ENCODE peak calls at places on chromosomes 5 and 9, in five cellular contexts. One of them, this sample, is unnamed.

GRCh38 chr5:174903333-174903732 is 179.0 kb downstream of the MSX2 start:
- DNase-seq in activated CD4-positive, CD25-positive, alpha-beta regulatory T cell treated with anti-CD3 and anti-CD28 coated beads, Interleukin-2, amount 50 U/mL, for 16 hours: no peak
- DNase-seq in spleen: no peak
- DNase-seq in endothelial cell: no peak
- DNase-seq in psoas muscle: no peak
- DNase-seq in this sample: no peak

GRCh38 chr9:16671591-16672137 is 198.8 kb downstream of the BNC2 start:
- DNase-seq in psoas muscle: no peak
- DNase-seq in activated CD4-positive, CD25-positive, alpha-beta regulatory T cell treated with anti-CD3 and anti-CD28 coated beads, Interleukin-2, amount 50 U/mL, for 16 hours: no peak
- DNase-seq in spleen: no peak
- DNase-seq in endothelial cell: no peak
- DNase-seq in this sample: peak

GRCh38 chr9:71549023-71549422 is 219.3 kb downstream of the CEMIP2 start:
- DNase-seq in endothelial cell: no peak
- DNase-seq in spleen: no peak
- DNase-seq in activated CD4-positive, CD25-positive, alpha-beta regulatory T cell treated with anti-CD3 and anti-CD28 coated beads, Interleukin-2, amount 50 U/mL, for 16 hours: no peak
- DNase-seq in psoas muscle: no peak
- DNase-seq in this sample: no peak

GRCh38 chr5:102911973-102912372 is 156.9 kb downstream of the PAM start:
- DNase-seq in psoas muscle: no peak
- DNase-seq in endothelial cell: no peak
- DNase-seq in spleen: no peak
- DNase-seq in activated CD4-positive, CD25-positive, alpha-beta regulatory T cell treated with anti-CD3 and anti-CD28 coated beads, Interleukin-2, amount 50 U/mL, for 16 hours: no peak
- DNase-seq in this sample: peak

GRCh38 chr5:159097461-159098284 is 2.0 kb downstream of the EBF1 start:
- DNase-seq in spleen: peak
- DNase-seq in endothelial cell: peak
- DNase-seq in psoas muscle: peak
- DNase-seq in activated CD4-positive, CD25-positive, alpha-beta regulatory T cell treated with anti-CD3 and anti-CD28 coated beads, Interleukin-2, amount 50 U/mL, for 16 hours: no peak
- DNase-seq in this sample: peak

GRCh38 chr9:20364954-20365353 is 257.3 kb downstream of the MLLT3 start:
- DNase-seq in spleen: no peak
- DNase-seq in activated CD4-positive, CD25-positive, alpha-beta regulatory T cell treated with anti-CD3 and anti-CD28 coated beads, Interleukin-2, amount 50 U/mL, for 16 hours: no peak
- DNase-seq in psoas muscle: no peak
- DNase-seq in endothelial cell: no peak
- DNase-seq in this sample: no peak

GRCh38 chr5:78638423-78638822 is 10.1 kb downstream of the LHFPL2 start:
- DNase-seq in endothelial cell: no peak
- DNase-seq in spleen: no peak
- DNase-seq in psoas muscle: peak
- DNase-seq in activated CD4-positive, CD25-positive, alpha-beta regulatory T cell treated with anti-CD3 and anti-CD28 coated beads, Interleukin-2, amount 50 U/mL, for 16 hours: no peak
- DNase-seq in this sample: peak

GRCh38 chr5:126544087-126544740 is 50.8 kb downstream of the ALDH7A1 start:
- DNase-seq in psoas muscle: no peak
- DNase-seq in spleen: no peak
- DNase-seq in endothelial cell: peak
- DNase-seq in activated CD4-positive, CD25-positive, alpha-beta regulatory T cell treated with anti-CD3 and anti-CD28 coated beads, Interleukin-2, amount 50 U/mL, for 16 hours: no peak
- DNase-seq in this sample: peak

GRCh38 chr9:107557236-107557990 is 67.8 kb upstream of the KLF4 start:
- DNase-seq in spleen: no peak
- DNase-seq in psoas muscle: no peak
- DNase-seq in endothelial cell: no peak
- DNase-seq in activated CD4-positive, CD25-positive, alpha-beta regulatory T cell treated with anti-CD3 and anti-CD28 coated beads, Interleukin-2, amount 50 U/mL, for 16 hours: no peak
- DNase-seq in this sample: no peak

GRCh38 chr5:179866241-179867078 is 7.8 kb upstream of the MRNIP start:
- DNase-seq in endothelial cell: no peak
- DNase-seq in psoas muscle: no peak
- DNase-seq in spleen: peak
- DNase-seq in activated CD4-positive, CD25-positive, alpha-beta regulatory T cell treated with anti-CD3 and anti-CD28 coated beads, Interleukin-2, amount 50 U/mL, for 16 hours: no peak
- DNase-seq in this sample: no peak

GRCh38 chr5:88281322-88281721 is 12.7 kb upstream of the TMEM161B start:
- DNase-seq in psoas muscle: no peak
- DNase-seq in activated CD4-positive, CD25-positive, alpha-beta regulatory T cell treated with anti-CD3 and anti-CD28 coated beads, Interleukin-2, amount 50 U/mL, for 16 hours: no peak
- DNase-seq in spleen: no peak
- DNase-seq in endothelial cell: no peak
- DNase-seq in this sample: no peak

GRCh38 chr5:127898551-127899213 is 184.9 kb upstream of the SLC12A2 start:
- DNase-seq in psoas muscle: no peak
- DNase-seq in endothelial cell: no peak
- DNase-seq in spleen: no peak
- DNase-seq in activated CD4-positive, CD25-positive, alpha-beta regulatory T cell treated with anti-CD3 and anti-CD28 coated beads, Interleukin-2, amount 50 U/mL, for 16 hours: no peak
- DNase-seq in this sample: peak

GRCh38 chr5:102536323-102536928 is 37.6 kb upstream of the SLCO6A1 start:
- DNase-seq in psoas muscle: no peak
- DNase-seq in endothelial cell: no peak
- DNase-seq in spleen: no peak
- DNase-seq in activated CD4-positive, CD25-positive, alpha-beta regulatory T cell treated with anti-CD3 and anti-CD28 coated beads, Interleukin-2, amount 50 U/mL, for 16 hours: no peak
- DNase-seq in this sample: peak

GRCh38 chr5:32274548-32275420 is 38.0 kb downstream of the MTMR12 start:
- DNase-seq in endothelial cell: peak
- DNase-seq in psoas muscle: no peak
- DNase-seq in spleen: no peak
- DNase-seq in activated CD4-positive, CD25-positive, alpha-beta regulatory T cell treated with anti-CD3 and anti-CD28 coated beads, Interleukin-2, amount 50 U/mL, for 16 hours: no peak
- DNase-seq in this sample: no peak

GRCh38 chr9:5263568-5264218 is 32.5 kb downstream of the INSL4 start:
- DNase-seq in psoas muscle: no peak
- DNase-seq in endothelial cell: no peak
- DNase-seq in activated CD4-positive, CD25-positive, alpha-beta regulatory T cell treated with anti-CD3 and anti-CD28 coated beads, Interleukin-2, amount 50 U/mL, for 16 hours: no peak
- DNase-seq in spleen: no peak
- DNase-seq in this sample: peak

GRCh38 chr9:129006328-129007034 is 21.6 kb downstream of the SH3GLB2 start:
- DNase-seq in psoas muscle: peak
- DNase-seq in spleen: no peak
- DNase-seq in activated CD4-positive, CD25-positive, alpha-beta regulatory T cell treated with anti-CD3 and anti-CD28 coated beads, Interleukin-2, amount 50 U/mL, for 16 hours: no peak
- DNase-seq in endothelial cell: peak
- DNase-seq in this sample: peak

GRCh38 chr9:134868751-134869553 is 11.7 kb upstream of the FCN2 start:
- DNase-seq in activated CD4-positive, CD25-positive, alpha-beta regulatory T cell treated with anti-CD3 and anti-CD28 coated beads, Interleukin-2, amount 50 U/mL, for 16 hours: no peak
- DNase-seq in psoas muscle: no peak
- DNase-seq in spleen: no peak
- DNase-seq in endothelial cell: no peak
- DNase-seq in this sample: no peak

GRCh38 chr5:6125781-6126180 is 252.6 kb downstream of the MED10 start:
- DNase-seq in activated CD4-positive, CD25-positive, alpha-beta regulatory T cell treated with anti-CD3 and anti-CD28 coated beads, Interleukin-2, amount 50 U/mL, for 16 hours: no peak
- DNase-seq in endothelial cell: no peak
- DNase-seq in spleen: no peak
- DNase-seq in psoas muscle: no peak
- DNase-seq in this sample: no peak

GRCh38 chr9:80797427-80797825 is 891.9 kb downstream of the TLE1 start:
- DNase-seq in activated CD4-positive, CD25-positive, alpha-beta regulatory T cell treated with anti-CD3 and anti-CD28 coated beads, Interleukin-2, amount 50 U/mL, for 16 hours: no peak
- DNase-seq in psoas muscle: no peak
- DNase-seq in endothelial cell: no peak
- DNase-seq in spleen: no peak
- DNase-seq in this sample: no peak

GRCh38 chr5:92634883-92635282 is 946.1 kb downstream of the NR2F1-AS1 start:
- DNase-seq in psoas muscle: no peak
- DNase-seq in spleen: no peak
- DNase-seq in endothelial cell: no peak
- DNase-seq in activated CD4-positive, CD25-positive, alpha-beta regulatory T cell treated with anti-CD3 and anti-CD28 coated beads, Interleukin-2, amount 50 U/mL, for 16 hours: no peak
- DNase-seq in this sample: no peak

GRCh38 chr5:104189909-104190308 is 627.3 kb upstream of the NUDT12 start:
- DNase-seq in activated CD4-positive, CD25-positive, alpha-beta regulatory T cell treated with anti-CD3 and anti-CD28 coated beads, Interleukin-2, amount 50 U/mL, for 16 hours: no peak
- DNase-seq in psoas muscle: no peak
- DNase-seq in endothelial cell: no peak
- DNase-seq in spleen: no peak
- DNase-seq in this sample: peak

GRCh38 chr9:128917151-128917849 is 3.5 kb upstream of the PHYHD1 start:
- DNase-seq in spleen: no peak
- DNase-seq in psoas muscle: peak
- DNase-seq in activated CD4-positive, CD25-positive, alpha-beta regulatory T cell treated with anti-CD3 and anti-CD28 coated beads, Interleukin-2, amount 50 U/mL, for 16 hours: no peak
- DNase-seq in endothelial cell: no peak
- DNase-seq in this sample: peak

GRCh38 chr5:92364986-92365550 is 982.0 kb upstream of the ARRDC3 start:
- DNase-seq in psoas muscle: no peak
- DNase-seq in spleen: no peak
- DNase-seq in endothelial cell: no peak
- DNase-seq in activated CD4-positive, CD25-positive, alpha-beta regulatory T cell treated with anti-CD3 and anti-CD28 coated beads, Interleukin-2, amount 50 U/mL, for 16 hours: no peak
- DNase-seq in this sample: no peak

GRCh38 chr9:20270176-20270575 is 352.1 kb downstream of the MLLT3 start:
- DNase-seq in psoas muscle: no peak
- DNase-seq in spleen: no peak
- DNase-seq in activated CD4-positive, CD25-positive, alpha-beta regulatory T cell treated with anti-CD3 and anti-CD28 coated beads, Interleukin-2, amount 50 U/mL, for 16 hours: no peak
- DNase-seq in endothelial cell: no peak
- DNase-seq in this sample: peak

GRCh38 chr5:58136416-58136815 is 323.5 kb downstream of the PLK2 start:
- DNase-seq in psoas muscle: no peak
- DNase-seq in endothelial cell: no peak
- DNase-seq in spleen: no peak
- DNase-seq in activated CD4-positive, CD25-positive, alpha-beta regulatory T cell treated with anti-CD3 and anti-CD28 coated beads, Interleukin-2, amount 50 U/mL, for 16 hours: no peak
- DNase-seq in this sample: no peak

GRCh38 chr5:76487784-76488183 is 84.7 kb downstream of the IQGAP2 start:
- DNase-seq in endothelial cell: no peak
- DNase-seq in spleen: no peak
- DNase-seq in psoas muscle: no peak
- DNase-seq in activated CD4-positive, CD25-positive, alpha-beta regulatory T cell treated with anti-CD3 and anti-CD28 coated beads, Interleukin-2, amount 50 U/mL, for 16 hours: no peak
- DNase-seq in this sample: no peak

GRCh38 chr5:89277791-89278190 is 394.8 kb upstream of the MEF2C start:
- DNase-seq in psoas muscle: no peak
- DNase-seq in endothelial cell: no peak
- DNase-seq in spleen: no peak
- DNase-seq in activated CD4-positive, CD25-positive, alpha-beta regulatory T cell treated with anti-CD3 and anti-CD28 coated beads, Interleukin-2, amount 50 U/mL, for 16 hours: no peak
- DNase-seq in this sample: peak

GRCh38 chr9:16031486-16031885 is 478.6 kb downstream of the CCDC171 start:
- DNase-seq in endothelial cell: no peak
- DNase-seq in psoas muscle: no peak
- DNase-seq in activated CD4-positive, CD25-positive, alpha-beta regulatory T cell treated with anti-CD3 and anti-CD28 coated beads, Interleukin-2, amount 50 U/mL, for 16 hours: no peak
- DNase-seq in spleen: no peak
- DNase-seq in this sample: no peak

GRCh38 chr9:37554318-37554717 is 21.9 kb downstream of the FBXO10 start:
- DNase-seq in psoas muscle: no peak
- DNase-seq in spleen: no peak
- DNase-seq in activated CD4-positive, CD25-positive, alpha-beta regulatory T cell treated with anti-CD3 and anti-CD28 coated beads, Interleukin-2, amount 50 U/mL, for 16 hours: no peak
- DNase-seq in endothelial cell: no peak
- DNase-seq in this sample: no peak

This sample was measured in HCEC 1CT.